ENCODE peak calls at places on chromosomes 16 and 17, in seven cellular contexts. One of them, this sample, is unnamed.

GRCh38 chr17:50325906-50326305 is 20.0 kb upstream of the XYLT2 start:
- DNase-seq in endothelial cell: no peak
- DNase-seq in CD4-positive, alpha-beta T cell: no peak
- DNase-seq in HCT116: no peak
- DNase-seq in central memory CD4-positive, alpha-beta T cell: no peak
- DNase-seq in astrocyte of the hippocampus: no peak
- DNase-seq in epithelial cell of esophagus: no peak
- DNase-seq in this sample: no peak

GRCh38 chr16:87431926-87432325 is 39.8 kb downstream of the MAP1LC3B start:
- DNase-seq in endothelial cell: no peak
- DNase-seq in CD4-positive, alpha-beta T cell: no peak
- DNase-seq in HCT116: no peak
- DNase-seq in central memory CD4-positive, alpha-beta T cell: no peak
- DNase-seq in astrocyte of the hippocampus: peak; percentile 78
- DNase-seq in epithelial cell of esophagus: peak; percentile 84
- DNase-seq in this sample: peak; percentile 85

GRCh38 chr16:8850279-8850885 is 18.4 kb downstream of the CARHSP1 start:
- DNase-seq in endothelial cell: peak; percentile 34
- DNase-seq in CD4-positive, alpha-beta T cell: no peak
- DNase-seq in HCT116: no peak
- DNase-seq in central memory CD4-positive, alpha-beta T cell: no peak
- DNase-seq in astrocyte of the hippocampus: peak; percentile 39
- DNase-seq in epithelial cell of esophagus: peak; percentile 91
- DNase-seq in this sample: peak; percentile 88

GRCh38 chr17:10050597-10051101 is 145.6 kb upstream of the RCVRN start:
- DNase-seq in endothelial cell: peak; percentile 24
- DNase-seq in CD4-positive, alpha-beta T cell: no peak
- DNase-seq in HCT116: no peak
- DNase-seq in central memory CD4-positive, alpha-beta T cell: no peak
- DNase-seq in astrocyte of the hippocampus: no peak
- DNase-seq in epithelial cell of esophagus: no peak
- DNase-seq in this sample: peak; percentile 50

GRCh38 chr16:54000361-54000760 is 286.2 kb downstream of the IRX3 start:
- DNase-seq in endothelial cell: no peak
- DNase-seq in CD4-positive, alpha-beta T cell: no peak
- DNase-seq in HCT116: no peak
- DNase-seq in central memory CD4-positive, alpha-beta T cell: no peak
- DNase-seq in astrocyte of the hippocampus: no peak
- DNase-seq in epithelial cell of esophagus: no peak
- DNase-seq in this sample: no peak

GRCh38 chr16:57675752-57676623 is 7.9 kb downstream of the ADGRG3 start:
- DNase-seq in endothelial cell: no peak
- DNase-seq in CD4-positive, alpha-beta T cell: no peak
- DNase-seq in HCT116: no peak
- DNase-seq in central memory CD4-positive, alpha-beta T cell: no peak
- DNase-seq in astrocyte of the hippocampus: no peak
- DNase-seq in epithelial cell of esophagus: peak; percentile 20
- DNase-seq in this sample: no peak

GRCh38 chr16:2939968-2940367 is 24.1 kb upstream of the KREMEN2 start:
- DNase-seq in endothelial cell: no peak
- DNase-seq in CD4-positive, alpha-beta T cell: no peak
- DNase-seq in HCT116: no peak
- DNase-seq in central memory CD4-positive, alpha-beta T cell: no peak
- DNase-seq in astrocyte of the hippocampus: no peak
- DNase-seq in epithelial cell of esophagus: no peak
- DNase-seq in this sample: no peak

GRCh38 chr17:21301593-21302550 is 17.4 kb downstream of the MAP2K3 start:
- DNase-seq in endothelial cell: no peak
- DNase-seq in CD4-positive, alpha-beta T cell: no peak
- DNase-seq in HCT116: no peak
- DNase-seq in central memory CD4-positive, alpha-beta T cell: no peak
- DNase-seq in astrocyte of the hippocampus: no peak
- DNase-seq in epithelial cell of esophagus: no peak
- DNase-seq in this sample: no peak

GRCh38 chr16:57826706-57827625 is 24.7 kb upstream of the KIFC3 start:
- DNase-seq in endothelial cell: no peak
- DNase-seq in CD4-positive, alpha-beta T cell: no peak
- DNase-seq in HCT116: no peak
- DNase-seq in central memory CD4-positive, alpha-beta T cell: no peak
- DNase-seq in astrocyte of the hippocampus: peak; percentile 66
- DNase-seq in epithelial cell of esophagus: no peak
- DNase-seq in this sample: no peak

GRCh38 chr16:69340095-69340644 is 598 bp downstream of the NIP7 start:
- DNase-seq in endothelial cell: peak; percentile 7
- DNase-seq in CD4-positive, alpha-beta T cell: no peak
- DNase-seq in HCT116: no peak
- DNase-seq in central memory CD4-positive, alpha-beta T cell: no peak
- DNase-seq in astrocyte of the hippocampus: peak; percentile 24
- DNase-seq in epithelial cell of esophagus: peak; percentile 14
- DNase-seq in this sample: no peak

GRCh38 chr17:8186787-8187516 is 3.0 kb downstream of the BORCS6 start:
- DNase-seq in endothelial cell: peak; percentile 93
- DNase-seq in CD4-positive, alpha-beta T cell: peak; percentile 89
- DNase-seq in HCT116: peak; percentile 94
- DNase-seq in central memory CD4-positive, alpha-beta T cell: peak; percentile 88
- DNase-seq in astrocyte of the hippocampus: peak; percentile 96
- DNase-seq in epithelial cell of esophagus: peak; percentile 93
- DNase-seq in this sample: peak; percentile 90

GRCh38 chr16:48277158-48277557 is 29.8 kb upstream of the ABCC11 start:
- DNase-seq in endothelial cell: no peak
- DNase-seq in CD4-positive, alpha-beta T cell: no peak
- DNase-seq in HCT116: no peak
- DNase-seq in central memory CD4-positive, alpha-beta T cell: no peak
- DNase-seq in astrocyte of the hippocampus: peak; percentile 22
- DNase-seq in epithelial cell of esophagus: peak; percentile 63
- DNase-seq in this sample: no peak

GRCh38 chr17:7435676-7436555 is 681 bp downstream of the TMEM102 start:
- DNase-seq in endothelial cell: peak; percentile 60
- DNase-seq in CD4-positive, alpha-beta T cell: peak; percentile 46
- DNase-seq in HCT116: peak; percentile 29
- DNase-seq in central memory CD4-positive, alpha-beta T cell: peak; percentile 72
- DNase-seq in astrocyte of the hippocampus: peak; percentile 48
- DNase-seq in epithelial cell of esophagus: peak; percentile 63
- DNase-seq in this sample: peak; percentile 34

GRCh38 chr17:48054238-48055185 is 6.4 kb downstream of the NFE2L1 start:
- DNase-seq in endothelial cell: peak; percentile 70
- DNase-seq in CD4-positive, alpha-beta T cell: no peak
- DNase-seq in HCT116: no peak
- DNase-seq in central memory CD4-positive, alpha-beta T cell: no peak
- DNase-seq in astrocyte of the hippocampus: peak; percentile 90
- DNase-seq in epithelial cell of esophagus: peak; percentile 98
- DNase-seq in this sample: no peak

GRCh38 chr17:59616253-59616920 is 3.3 kb upstream of the CLTC start:
- DNase-seq in endothelial cell: no peak
- DNase-seq in CD4-positive, alpha-beta T cell: no peak
- DNase-seq in HCT116: no peak
- DNase-seq in central memory CD4-positive, alpha-beta T cell: no peak
- DNase-seq in astrocyte of the hippocampus: no peak
- DNase-seq in epithelial cell of esophagus: no peak
- DNase-seq in this sample: no peak

GRCh38 chr17:48757524-48757961 is 29.0 kb upstream of the HOXB13 start:
- DNase-seq in endothelial cell: no peak
- DNase-seq in CD4-positive, alpha-beta T cell: no peak
- DNase-seq in HCT116: no peak
- DNase-seq in central memory CD4-positive, alpha-beta T cell: no peak
- DNase-seq in astrocyte of the hippocampus: no peak
- DNase-seq in epithelial cell of esophagus: no peak
- DNase-seq in this sample: no peak

GRCh38 chr16:14268073-14268472 is 197.0 kb downstream of the MRTFB start:
- DNase-seq in endothelial cell: no peak
- DNase-seq in CD4-positive, alpha-beta T cell: no peak
- DNase-seq in HCT116: no peak
- DNase-seq in central memory CD4-positive, alpha-beta T cell: no peak
- DNase-seq in astrocyte of the hippocampus: no peak
- DNase-seq in epithelial cell of esophagus: no peak
- DNase-seq in this sample: no peak

GRCh38 chr17:69067274-69068047 is 6.7 kb upstream of the ABCA9 start:
- DNase-seq in endothelial cell: no peak
- DNase-seq in CD4-positive, alpha-beta T cell: no peak
- DNase-seq in HCT116: peak; percentile 4
- DNase-seq in central memory CD4-positive, alpha-beta T cell: no peak
- DNase-seq in astrocyte of the hippocampus: no peak
- DNase-seq in epithelial cell of esophagus: no peak
- DNase-seq in this sample: no peak

GRCh38 chr16:56814537-56815432 is 50.2 kb upstream of the SLC12A3 start:
- DNase-seq in endothelial cell: no peak
- DNase-seq in CD4-positive, alpha-beta T cell: no peak
- DNase-seq in HCT116: no peak
- DNase-seq in central memory CD4-positive, alpha-beta T cell: no peak
- DNase-seq in astrocyte of the hippocampus: peak; percentile 73
- DNase-seq in epithelial cell of esophagus: peak; percentile 26
- DNase-seq in this sample: peak; percentile 90

GRCh38 chr16:74743668-74744299 is 30.8 kb downstream of the FA2H start:
- DNase-seq in endothelial cell: no peak
- DNase-seq in CD4-positive, alpha-beta T cell: no peak
- DNase-seq in HCT116: peak; percentile 97
- DNase-seq in central memory CD4-positive, alpha-beta T cell: no peak
- DNase-seq in astrocyte of the hippocampus: peak; percentile 50
- DNase-seq in epithelial cell of esophagus: peak; percentile 99
- DNase-seq in this sample: peak; percentile 64

GRCh38 chr16:10608687-10609409 is 28.4 kb upstream of the EMP2 start:
- DNase-seq in endothelial cell: no peak
- DNase-seq in CD4-positive, alpha-beta T cell: no peak
- DNase-seq in HCT116: no peak
- DNase-seq in central memory CD4-positive, alpha-beta T cell: no peak
- DNase-seq in astrocyte of the hippocampus: no peak
- DNase-seq in epithelial cell of esophagus: no peak
- DNase-seq in this sample: no peak

GRCh38 chr16:4288148-4288921 is 15.5 kb upstream of the TFAP4 start:
- DNase-seq in endothelial cell: peak; percentile 79
- DNase-seq in CD4-positive, alpha-beta T cell: peak; percentile 75
- DNase-seq in HCT116: no peak
- DNase-seq in central memory CD4-positive, alpha-beta T cell: peak; percentile 69
- DNase-seq in astrocyte of the hippocampus: peak; percentile 78
- DNase-seq in epithelial cell of esophagus: peak; percentile 91
- DNase-seq in this sample: peak; percentile 52

GRCh38 chr16:23668225-23668624 is 10.5 kb upstream of the PLK1 start:
- DNase-seq in endothelial cell: no peak
- DNase-seq in CD4-positive, alpha-beta T cell: no peak
- DNase-seq in HCT116: no peak
- DNase-seq in central memory CD4-positive, alpha-beta T cell: no peak
- DNase-seq in astrocyte of the hippocampus: no peak
- DNase-seq in epithelial cell of esophagus: no peak
- DNase-seq in this sample: no peak

GRCh38 chr16:81478876-81479496 is 34.4 kb downstream of the CMIP start:
- DNase-seq in endothelial cell: peak; percentile 65
- DNase-seq in CD4-positive, alpha-beta T cell: no peak
- DNase-seq in HCT116: no peak
- DNase-seq in central memory CD4-positive, alpha-beta T cell: no peak
- DNase-seq in astrocyte of the hippocampus: no peak
- DNase-seq in epithelial cell of esophagus: no peak
- DNase-seq in this sample: no peak

GRCh38 chr17:2952174-2952845 is 111.1 kb downstream of the OR1D5 start:
- DNase-seq in endothelial cell: no peak
- DNase-seq in CD4-positive, alpha-beta T cell: no peak
- DNase-seq in HCT116: no peak
- DNase-seq in central memory CD4-positive, alpha-beta T cell: no peak
- DNase-seq in astrocyte of the hippocampus: peak; percentile 24
- DNase-seq in epithelial cell of esophagus: no peak
- DNase-seq in this sample: no peak

GRCh38 chr17:36837193-36837592 is 100.1 kb upstream of the LHX1 start:
- DNase-seq in endothelial cell: no peak
- DNase-seq in CD4-positive, alpha-beta T cell: no peak
- DNase-seq in HCT116: no peak
- DNase-seq in central memory CD4-positive, alpha-beta T cell: no peak
- DNase-seq in astrocyte of the hippocampus: no peak
- DNase-seq in epithelial cell of esophagus: no peak
- DNase-seq in this sample: no peak